ENCODE peak calls at places on chromosomes 6 and 20, in four cellular contexts. One of them, this sample, is unnamed. For H3K9me2, the result is how much of the 10 kb centered on the place peaks cover.

GRCh38 chr20:57548177-57549058 is 12.5 kb upstream of the PCK1 start:
- DNase-seq in GM23248: no peak
- DNase-seq in GM23338: no peak
- DNase-seq in hepatocyte: no peak
- DNase-seq in this sample: no peak

GRCh38 chr6:72984981-72985665 is 240.2 kb downstream of the KHDC1L start:
- DNase-seq in GM23338: no peak
- DNase-seq in hepatocyte: no peak
- DNase-seq in GM23248: peak
- DNase-seq in this sample: no peak

GRCh38 chr20:17611290-17611539 is 41.3 kb downstream of the DSTN start:
- DNase-seq in GM23338: no peak
- DNase-seq in GM23248: no peak
- DNase-seq in hepatocyte: no peak
- DNase-seq in this sample: no peak

GRCh38 chr6:160428069-160428430 is 79.9 kb downstream of the SLC22A3 start:
- DNase-seq in GM23248: no peak
- DNase-seq in GM23338: no peak
- DNase-seq in hepatocyte: peak
- DNase-seq in this sample: no peak

GRCh38 chr6:741410-742339 is 48.7 kb upstream of the EXOC2 start:
- DNase-seq in GM23338: no peak
- DNase-seq in GM23248: no peak
- DNase-seq in hepatocyte: no peak
- DNase-seq in this sample: no peak

GRCh38 chr20:46128310-46129151 is 10.4 kb downstream of the CD40 start:
- DNase-seq in GM23338: peak
- DNase-seq in hepatocyte: peak
- DNase-seq in GM23248: peak
- DNase-seq in this sample: peak

GRCh38 chr6:30329331-30329730 is 2.6 kb downstream of the TRIM39 start:
- DNase-seq in GM23338: no peak
- DNase-seq in GM23248: no peak
- DNase-seq in hepatocyte: no peak
- DNase-seq in this sample: no peak

GRCh38 chr6:111605100-111605748 is 454 bp downstream of the TRAF3IP2 start:
- DNase-seq in GM23338: peak
- DNase-seq in GM23248: peak
- DNase-seq in hepatocyte: peak
- DNase-seq in this sample: peak

GRCh38 chr20:47770931-47771330 is 14.3 kb downstream of the SULF2 start:
- DNase-seq in GM23248: no peak
- DNase-seq in hepatocyte: no peak
- DNase-seq in GM23338: no peak
- DNase-seq in this sample: no peak

GRCh38 chr6:157974967-157975366 is 6.7 kb upstream of the SYNJ2 start:
- DNase-seq in hepatocyte: no peak
- DNase-seq in GM23248: no peak
- DNase-seq in GM23338: no peak
- DNase-seq in this sample: no peak

GRCh38 chr6:16503919-16504554 is 257.2 kb downstream of the ATXN1 start:
- DNase-seq in GM23248: no peak
- DNase-seq in GM23338: no peak
- DNase-seq in hepatocyte: no peak
- DNase-seq in this sample: no peak

GRCh38 chr6:149234051-149234962 is 83.2 kb upstream of the TAB2 start:
- DNase-seq in GM23338: no peak
- DNase-seq in hepatocyte: no peak
- DNase-seq in GM23248: peak
- DNase-seq in this sample: no peak

GRCh38 chr20:57251344-57251743 is 15.1 kb downstream of the BMP7 start:
- DNase-seq in GM23338: peak
- DNase-seq in hepatocyte: no peak
- DNase-seq in GM23248: no peak
- DNase-seq in this sample: peak

GRCh38 chr6:54525731-54526130 is 217.5 kb downstream of the TINAG start:
- DNase-seq in GM23248: peak
- DNase-seq in GM23338: no peak
- DNase-seq in hepatocyte: no peak
- DNase-seq in this sample: no peak

GRCh38 chr6:30862156-30862875 is 22.0 kb upstream of the DDR1 start:
- DNase-seq in hepatocyte: no peak
- DNase-seq in GM23338: no peak
- DNase-seq in GM23248: no peak
- DNase-seq in this sample: no peak

GRCh38 chr20:11882651-11883050 is 35.0 kb upstream of the BTBD3 start:
- DNase-seq in hepatocyte: no peak
- DNase-seq in GM23248: peak
- DNase-seq in GM23338: no peak
- DNase-seq in this sample: no peak

GRCh38 chr6:134195985-134196384 is 121.9 kb downstream of the SGK1 start:
- DNase-seq in GM23338: no peak
- DNase-seq in hepatocyte: no peak
- DNase-seq in GM23248: no peak
- DNase-seq in this sample: no peak

GRCh38 chr6:134198093-134198492 is 119.8 kb downstream of the SGK1 start:
- DNase-seq in hepatocyte: peak
- DNase-seq in GM23338: no peak
- DNase-seq in GM23248: no peak
- DNase-seq in this sample: no peak

GRCh38 chr6:134196568-134197301 is 121.2 kb downstream of the SGK1 start:
- DNase-seq in hepatocyte: no peak
- DNase-seq in GM23338: no peak
- DNase-seq in GM23248: no peak
- DNase-seq in this sample: no peak

GRCh38 chr6:134193536-134194521 is 124.1 kb downstream of the SGK1 start:
- DNase-seq in GM23248: no peak
- DNase-seq in hepatocyte: no peak
- DNase-seq in GM23338: no peak
- DNase-seq in this sample: no peak

GRCh38 chr6:134195164-134195906 is 122.6 kb downstream of the SGK1 start:
- DNase-seq in GM23338: no peak
- DNase-seq in hepatocyte: no peak
- DNase-seq in GM23248: peak
- DNase-seq in this sample: no peak
- H2AFZ ChIP-seq in GM23338: peak
- H2AFZ ChIP-seq in hepatocyte: peak
- H2AFZ ChIP-seq in GM23248: peak
- H2AFZ ChIP-seq in this sample: no peak

DNA sequence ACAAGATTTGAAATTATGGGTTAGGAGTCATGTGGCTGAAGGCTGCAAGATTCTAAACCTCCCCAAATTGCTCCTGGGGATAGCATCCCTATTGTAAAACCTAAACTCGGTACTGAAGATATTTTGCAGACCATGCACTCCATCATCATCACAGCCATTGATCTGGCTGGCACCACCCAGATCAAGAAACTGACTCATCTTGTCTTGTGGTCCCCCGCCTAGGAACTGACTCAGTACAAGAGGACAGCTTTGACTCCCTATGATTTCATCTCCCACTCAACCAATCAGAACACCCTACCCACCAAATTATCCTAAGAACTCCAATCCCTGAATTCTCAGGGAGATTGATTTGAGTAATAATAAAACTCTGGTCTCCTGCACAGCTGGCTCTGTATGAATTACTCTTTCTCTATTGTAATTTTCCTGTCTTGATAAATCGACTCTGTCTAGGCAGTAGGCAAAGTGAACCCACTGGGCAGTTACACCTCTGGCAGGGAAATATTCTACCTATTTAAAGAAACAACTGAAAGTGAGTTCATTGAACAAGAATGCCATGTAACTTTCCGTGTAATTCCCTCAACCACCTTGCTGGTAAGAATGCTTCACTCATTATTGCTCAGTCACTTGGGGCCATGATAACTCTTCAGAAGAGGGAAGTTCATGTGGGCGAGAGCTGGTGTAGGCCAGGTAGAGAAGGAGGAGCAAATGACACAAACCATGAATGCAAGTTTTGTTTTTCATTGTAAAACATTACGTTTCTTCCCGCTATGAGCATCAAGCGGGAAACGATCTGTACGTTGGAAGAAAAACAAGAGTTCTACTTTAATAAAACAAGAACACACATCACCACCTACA is 602.9 kb upstream of the ARID1B start:
- DNase-seq in hepatocyte: no peak
- DNase-seq in GM23338: no peak
- DNase-seq in GM23248: no peak
- DNase-seq in this sample: no peak
- H3K9me2 ChIP-seq in hepatocyte: under half
- H3K9me2 ChIP-seq in GM23338: under half
- H3K9me2 ChIP-seq in GM23248: under half
- H3K9me2 ChIP-seq in this sample: under half

DNA sequence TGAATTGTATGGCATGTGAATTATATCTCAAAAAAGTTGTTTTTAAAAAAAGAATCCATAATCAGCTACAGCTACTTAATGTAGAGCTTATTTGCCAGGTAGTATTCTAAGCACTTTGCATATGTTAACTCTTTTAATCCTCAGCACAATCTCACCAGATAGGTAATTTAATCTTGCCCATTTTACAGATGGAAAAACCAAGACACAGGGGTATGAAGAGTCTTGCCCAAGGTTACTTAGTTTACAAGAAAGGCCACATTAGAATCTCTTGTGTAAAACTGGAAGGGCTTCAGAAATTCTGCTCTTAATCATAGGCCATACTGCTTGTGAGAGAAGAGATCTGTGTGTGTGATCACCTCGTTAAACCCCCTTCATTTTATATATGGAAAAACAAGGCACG is 13.4 kb upstream of the RNF182 start:
- DNase-seq in GM23338: no peak
- DNase-seq in hepatocyte: no peak
- DNase-seq in GM23248: no peak
- DNase-seq in this sample: no peak
- H2AFZ ChIP-seq in GM23338: no peak
- H2AFZ ChIP-seq in hepatocyte: no peak
- H2AFZ ChIP-seq in GM23248: no peak
- H2AFZ ChIP-seq in this sample: no peak

GRCh38 chr6:52801188-52801841 is 2.3 kb downstream of the GSTA1 start:
- DNase-seq in hepatocyte: no peak
- DNase-seq in GM23248: no peak
- DNase-seq in GM23338: no peak
- DNase-seq in this sample: no peak
- H3K9me2 ChIP-seq in hepatocyte: under half
- H3K9me2 ChIP-seq in GM23248: under half
- H3K9me2 ChIP-seq in GM23338: under half
- H3K9me2 ChIP-seq in this sample: under half

DNA sequence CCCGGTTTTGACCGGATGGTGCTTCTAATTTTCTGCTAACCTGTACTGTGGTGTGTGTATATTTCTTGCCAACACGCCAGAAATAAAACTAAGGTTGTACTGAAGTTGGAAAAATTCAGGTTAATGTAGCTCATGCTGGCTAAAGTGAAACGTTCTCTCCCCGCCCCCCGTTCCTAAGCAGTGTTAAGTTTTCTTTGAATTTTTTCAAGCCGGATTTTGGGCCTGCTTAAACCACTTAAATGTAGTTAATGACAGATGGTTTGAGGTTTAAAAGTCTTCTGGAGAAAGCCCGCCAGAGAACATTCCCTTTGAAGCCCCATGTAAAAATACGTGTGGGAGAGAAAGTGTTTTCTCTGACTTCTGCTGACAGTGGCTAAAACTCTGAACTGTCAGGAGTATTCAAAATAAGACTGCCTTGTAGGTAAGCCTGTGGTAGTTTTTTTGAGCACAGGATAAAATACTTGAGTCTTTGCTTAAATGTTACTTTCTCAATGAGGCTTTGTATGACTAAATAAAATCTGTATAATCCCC is 101.4 kb downstream of the OR2B2 start:
- DNase-seq in GM23338: peak
- DNase-seq in GM23248: no peak
- DNase-seq in hepatocyte: no peak
- DNase-seq in this sample: peak
- H2AFZ ChIP-seq in GM23338: no peak
- H2AFZ ChIP-seq in GM23248: peak
- H2AFZ ChIP-seq in hepatocyte: peak
- H2AFZ ChIP-seq in this sample: no peak

GRCh38 chr6:130393306-130393705 is 27.5 kb downstream of the TMEM200A start:
- DNase-seq in hepatocyte: no peak
- DNase-seq in GM23248: no peak
- DNase-seq in GM23338: no peak
- DNase-seq in this sample: no peak
- H3K9me2 ChIP-seq in hepatocyte: under half
- H3K9me2 ChIP-seq in GM23248: under half
- H3K9me2 ChIP-seq in GM23338: under half
- H3K9me2 ChIP-seq in this sample: under half

GRCh38 chr20:63518946-63519764 is 1.4 kb upstream of the PPDPF start:
- DNase-seq in hepatocyte: no peak
- DNase-seq in GM23248: no peak
- DNase-seq in GM23338: no peak
- DNase-seq in this sample: no peak
- H2AFZ ChIP-seq in hepatocyte: peak
- H2AFZ ChIP-seq in GM23248: peak
- H2AFZ ChIP-seq in GM23338: peak
- H2AFZ ChIP-seq in this sample: no peak